ENCODE peak calls at places on chromosomes 12 and 14, in ten cellular contexts. V, G, N, K, F, U, B, J, A and D are unnamed samples.

GRCh38 chr14:33646692-33647260 is 304.1 kb downstream of the EGLN3 start:
- DNase-seq in B (no peak), U (no peak), A (no peak), F (no peak), J (peak), G (no peak), K (peak), V (no peak), N (no peak), D (no peak)

GRCh38 chr12:105852958-105853357 is 285.8 kb downstream of the NUAK1 start:
- DNase-seq in A (no peak), F (no peak), K (no peak), N (no peak), B (no peak), G (peak), J (no peak), U (no peak), V (no peak), D (no peak)

GRCh38 chr12:49538740-49539403 is at the start of gene KCNH3:
- DNase-seq in V (peak), U (no peak), B (peak), N (peak), F (peak), A (peak), K (peak), G (peak), J (peak), D (no peak)

GRCh38 chr12:98582093-98582492 is 11.4 kb upstream of the SLC25A3 start:
- DNase-seq in N (no peak), G (no peak), F (no peak), J (peak), B (no peak), K (peak), A (no peak), U (no peak), V (no peak), D (no peak)

GRCh38 chr12:131438874-131439273 is 272.0 kb upstream of the SFSWAP start:
- DNase-seq in G (no peak), V (no peak), U (no peak), K (no peak), B (no peak), N (no peak), A (no peak), J (no peak), F (peak), D (no peak)

GRCh38 chr14:79103764-79104163 is 933.6 kb downstream of the NRXN3 start:
- DNase-seq in V (no peak), J (no peak), N (no peak), B (no peak), A (no peak), G (no peak), F (no peak), K (no peak), U (no peak), D (no peak)

GRCh38 chr14:70268760-70269159 is 80.0 kb upstream of the SLC8A3 start:
- DNase-seq in B (no peak), K (no peak), F (no peak), U (no peak), J (no peak), N (no peak), V (no peak), G (no peak), A (no peak), D (no peak)

GRCh38 chr12:70484464-70484863 is 118.4 kb downstream of the KCNMB4 start:
- DNase-seq in G (no peak), U (no peak), N (no peak), V (no peak), A (no peak), B (no peak), F (no peak), J (no peak), K (no peak), D (no peak)

GRCh38 chr12:93098077-93098476 is 169.0 kb upstream of the EEA1 start:
- DNase-seq in V (peak), F (peak), G (peak), K (peak), J (peak), B (peak), U (no peak), A (peak), N (peak), D (no peak)

GRCh38 chr12:48820406-48820805 is 2.1 kb downstream of the CACNB3 start:
- DNase-seq in U (no peak), K (no peak), N (no peak), G (no peak), V (no peak), J (no peak), F (no peak), A (no peak), B (no peak), D (no peak)

GRCh38 chr12:31662176-31662849 is 2.8 kb downstream of the ETFBKMT start:
- DNase-seq in V (no peak), F (no peak), K (no peak), B (no peak), A (no peak), J (no peak), G (no peak), U (no peak), N (no peak), D (no peak)

GRCh38 chr12:122886851-122887816 is 8.8 kb downstream of the VPS37B start:
- DNase-seq in G (no peak), A (no peak), J (no peak), B (peak), N (no peak), V (peak), U (no peak), F (peak), K (peak), D (no peak)

GRCh38 chr14:23327947-23328744 is 6.9 kb downstream of the PABPN1 start:
- DNase-seq in G (peak), U (no peak), F (peak), A (peak), N (peak), K (peak), B (peak), V (peak), J (peak), D (no peak)

GRCh38 chr12:1282670-1283361 is 291.8 kb downstream of the ERC1 start:
- DNase-seq in J (no peak), B (no peak), K (no peak), G (no peak), N (no peak), F (no peak), U (peak), A (no peak), V (peak), D (no peak)

GRCh38 chr14:103144085-103144484 is 20.8 kb downstream of the TNFAIP2 start:
- DNase-seq in J (no peak), U (peak), B (peak), V (no peak), K (peak), G (no peak), A (no peak), F (no peak), N (no peak), D (no peak)

GRCh38 chr12:123457980-123458779 is at the start of gene SNRNP35:
- DNase-seq in F (peak), N (peak), J (peak), V (peak), B (peak), K (peak), G (peak), A (peak), U (no peak), D (no peak)

GRCh38 chr14:101851716-101852395 is 90.3 kb downstream of the PPP2R5C start:
- DNase-seq in F (no peak), V (no peak), U (no peak), A (no peak), J (no peak), B (no peak), N (no peak), G (no peak), K (no peak), D (no peak)

GRCh38 chr12:64650762-64651161 is 40.5 kb downstream of the RASSF3 start:
- DNase-seq in N (no peak), U (peak), J (no peak), G (no peak), V (peak), K (peak), B (peak), A (no peak), F (no peak), D (no peak)

GRCh38 chr12:33472299-33472698 is 32.7 kb upstream of the SYT10 start:
- DNase-seq in F (no peak), A (no peak), G (no peak), V (no peak), N (no peak), J (no peak), U (no peak), B (no peak), K (peak), D (no peak)

GRCh38 chr14:59037086-59037485 is 151.4 kb upstream of the DAAM1 start:
- DNase-seq in B (no peak), G (no peak), A (no peak), N (no peak), U (no peak), F (no peak), V (no peak), J (no peak), K (peak), D (no peak)

GRCh38 chr12:71164877-71165197 is 7.0 kb upstream of the TSPAN8 start:
- DNase-seq in U (no peak), A (no peak), F (no peak), K (peak), G (no peak), V (peak), N (no peak), J (no peak), B (no peak), D (no peak)

GRCh38 chr14:47191693-47192092 is 483.7 kb downstream of the MDGA2 start:
- DNase-seq in K (no peak), J (no peak), N (no peak), G (no peak), A (no peak), V (no peak), F (no peak), U (no peak), B (no peak), D (no peak)

GRCh38 chr12:70646850-70647249 is 9.6 kb upstream of the PTPRB start:
- DNase-seq in J (peak), F (no peak), B (no peak), V (no peak), N (no peak), G (no peak), U (no peak), K (peak), A (no peak), D (no peak)

GRCh38 chr12:119528241-119528640 is 65.3 kb upstream of the TMEM233 start:
- DNase-seq in B (peak), N (no peak), U (no peak), J (peak), G (no peak), K (peak), F (peak), V (no peak), A (no peak), D (no peak)

GRCh38 chr12:118436986-118437385 is 60.6 kb downstream of the SUDS3 start:
- DNase-seq in K (no peak), G (no peak), F (no peak), B (no peak), A (no peak), U (peak), N (no peak), V (no peak), J (peak), D (peak)

GRCh38 chr12:118436002-118436724 is 59.8 kb downstream of the SUDS3 start:
- DNase-seq in U (no peak), G (no peak), V (no peak), F (peak), J (peak), N (no peak), B (peak), A (peak), K (peak), D (no peak)

DNA sequence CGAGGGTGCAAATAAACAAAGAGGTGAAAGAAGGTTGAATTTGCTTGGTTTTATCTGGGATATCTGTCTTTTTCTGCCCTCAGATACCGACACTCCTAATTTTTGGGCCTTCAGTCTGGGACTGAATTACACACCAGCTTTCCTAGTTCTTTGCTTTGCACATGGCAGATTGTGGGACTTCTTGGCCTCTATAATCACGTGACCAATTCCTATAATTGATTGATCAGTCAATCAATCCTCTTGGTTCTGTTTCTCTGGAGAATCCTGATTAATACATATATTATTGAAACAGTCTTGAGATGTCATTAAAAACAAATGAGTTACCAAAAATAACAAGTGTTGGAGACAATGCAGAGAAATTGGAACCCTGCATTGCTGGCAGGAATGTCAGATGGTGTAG is 62.7 kb downstream of the SUDS3 start:
- DNase-seq in G (no peak), K (no peak), B (no peak), J (no peak), V (no peak), F (no peak), N (no peak), U (no peak), A (no peak), D (no peak)
- TF ChIP-seq CTCF in G (no peak), K (no peak), B (no peak), J (no peak), V (no peak), F (no peak), N (no peak), U (no peak), A (no peak), D (no peak)

DNA sequence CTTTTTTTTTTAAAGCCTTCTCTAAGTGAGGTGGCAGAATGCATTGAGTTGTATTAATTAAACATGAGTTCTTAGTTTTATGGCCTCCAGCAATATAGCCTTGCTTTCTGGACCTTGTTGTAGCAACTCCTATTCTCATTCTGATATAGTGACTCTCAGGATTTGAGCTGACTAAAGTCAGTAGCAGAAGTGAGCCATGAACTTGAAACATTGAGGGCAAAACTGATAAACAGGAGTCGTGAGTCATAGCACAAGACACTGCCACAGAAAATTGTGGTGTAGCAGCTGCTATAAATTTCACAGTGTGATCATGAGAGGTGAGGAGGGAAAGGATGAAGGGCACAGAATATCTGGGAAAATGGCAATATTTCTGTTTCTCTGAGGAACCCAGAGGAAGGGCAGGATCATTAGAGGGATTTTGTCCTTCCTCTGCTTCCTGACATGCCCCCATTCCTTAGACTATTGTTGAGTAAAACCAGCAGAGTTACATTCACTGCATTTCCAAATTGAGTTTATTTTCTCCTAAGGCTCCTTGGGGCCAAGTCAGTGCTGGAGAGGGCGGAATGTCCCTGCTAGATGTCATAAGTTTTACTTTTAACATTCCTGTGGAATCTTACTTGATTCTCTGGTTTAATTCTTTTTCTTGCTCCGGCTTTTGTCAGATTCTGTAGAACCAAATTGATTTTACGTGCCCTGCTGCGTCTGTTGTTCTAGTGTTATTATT is 7.5 kb downstream of the KLRG1 start:
- DNase-seq in J (peak), A (no peak), G (peak), K (no peak), N (peak), B (no peak), V (no peak), F (no peak), U (no peak), D (no peak)
- H3K4me3 ChIP-seq in J (no peak), A (no peak), G (no peak), K (no peak), N (no peak), B (no peak), V (no peak), F (no peak), U (no peak), D (no peak)

GRCh38 chr14:45199246-45199645 is 53.8 kb downstream of the MIS18BP1 start:
- DNase-seq in U (no peak), V (no peak), N (no peak), F (no peak), J (peak), K (no peak), A (no peak), G (no peak), B (no peak), D (peak)

GRCh38 chr14:45198551-45198950 is 54.5 kb downstream of the MIS18BP1 start:
- DNase-seq in K (peak), U (no peak), N (no peak), J (peak), B (no peak), A (no peak), G (no peak), V (no peak), F (no peak), D (no peak)

GRCh38 chr14:45204241-45204640 is 48.8 kb downstream of the MIS18BP1 start:
- DNase-seq in A (no peak), U (no peak), J (no peak), F (no peak), B (no peak), N (no peak), K (no peak), V (no peak), G (no peak), D (no peak)

DNA sequence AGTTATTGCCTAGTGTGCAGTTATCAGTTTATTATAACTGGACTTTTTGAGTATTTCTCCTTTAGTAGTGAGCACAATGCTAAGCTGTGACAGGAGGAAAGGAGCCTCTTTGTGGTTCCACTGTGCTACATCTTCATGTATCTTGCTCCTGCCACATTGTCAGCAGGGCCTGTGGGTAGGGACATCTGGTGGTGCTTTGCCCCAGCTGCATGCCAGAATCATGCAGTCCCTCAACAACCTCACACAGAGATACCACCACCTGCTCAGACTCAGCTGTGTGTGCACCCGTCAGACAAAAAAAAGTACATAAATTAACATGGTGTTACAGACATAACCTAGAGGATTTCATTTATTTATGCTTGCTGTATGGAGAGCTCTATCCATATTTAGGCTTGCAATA is 51.1 kb downstream of the MIS18BP1 start:
- DNase-seq in K (peak), J (peak), N (peak), A (no peak), F (peak), U (no peak), G (no peak), V (no peak), B (peak), D (no peak)
- TF ChIP-seq CTCF in K (peak), J (peak), N (no peak), A (peak), F (peak), U (no peak), G (no peak), V (no peak), B (no peak), D (peak)

DNA sequence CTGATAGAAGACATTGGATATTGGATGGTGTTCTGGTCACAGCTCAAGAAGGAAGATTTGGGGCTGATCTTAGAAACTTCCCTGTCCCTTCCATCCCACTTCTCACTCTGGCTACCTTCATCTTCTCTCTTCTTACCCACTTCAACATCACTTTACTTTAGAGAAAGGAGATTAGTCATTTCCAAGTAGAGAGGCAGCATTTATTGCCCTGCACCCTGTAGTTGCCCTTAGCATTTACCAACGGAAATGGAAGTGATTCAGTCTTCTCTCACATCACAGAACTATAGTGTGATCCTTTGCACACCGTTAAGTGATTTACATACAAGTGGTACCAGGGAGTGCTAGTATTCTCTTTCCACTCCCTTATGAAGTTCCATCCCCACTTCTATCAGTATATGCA is 52.4 kb downstream of the PHLDA1 start:
- DNase-seq in F (no peak), N (no peak), B (peak), K (peak), G (no peak), A (no peak), V (no peak), J (peak), U (no peak), D (no peak)
- H3K4me3 ChIP-seq in F (no peak), N (no peak), B (no peak), K (peak), G (no peak), A (no peak), V (no peak), J (no peak), U (no peak), D (no peak)

DNA sequence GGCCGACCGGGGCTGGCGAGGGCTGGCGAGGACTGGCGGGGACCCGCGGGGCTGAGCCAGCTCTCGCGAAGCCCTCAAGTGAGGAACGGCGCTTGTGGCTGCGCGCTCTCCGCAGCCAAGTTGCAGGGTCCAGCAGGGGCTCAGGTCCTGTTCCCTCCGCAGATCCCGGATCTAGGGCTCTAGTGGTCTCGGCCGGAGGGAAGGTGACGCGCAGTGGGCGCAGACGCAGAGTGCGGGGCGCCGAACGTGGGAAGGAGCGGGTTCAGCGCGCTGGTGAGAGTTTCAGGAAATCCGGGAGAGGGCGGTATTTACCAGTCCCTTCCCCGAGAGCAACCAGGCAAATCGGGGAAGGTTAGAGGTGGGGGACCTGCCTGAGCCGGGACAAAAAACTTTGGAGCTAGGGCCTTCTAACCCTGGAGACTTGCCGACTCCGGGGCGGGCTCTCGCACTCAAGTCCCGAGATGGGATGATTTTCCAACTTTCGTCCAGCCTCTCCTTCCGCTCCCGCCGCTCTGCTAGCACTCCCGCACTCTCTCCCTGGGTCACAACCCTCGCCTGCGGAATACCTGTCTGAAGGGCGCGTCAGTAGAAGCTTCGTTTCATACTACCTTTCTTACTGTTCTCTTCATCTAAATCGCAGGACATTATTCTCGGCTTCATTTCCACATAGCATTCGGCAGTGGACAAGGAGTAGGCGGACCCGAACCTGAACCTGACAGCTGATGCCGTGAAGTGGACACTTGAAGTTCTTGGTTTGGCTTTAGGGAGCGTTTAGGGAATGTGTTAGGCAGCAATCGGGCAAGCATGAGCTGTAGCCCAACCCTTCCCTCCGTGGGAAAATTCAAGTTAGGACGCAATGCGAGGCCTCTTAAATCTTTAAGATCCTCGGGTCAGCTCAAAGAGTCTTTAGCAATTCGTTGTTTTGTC is 13.6 kb upstream of the PAX9 start:
- DNase-seq in A (peak), N (no peak), J (peak), V (no peak), G (no peak), K (peak), B (peak), U (no peak), F (peak), D (no peak)
- TF ChIP-seq CTCF in A (peak), N (no peak), J (peak), V (peak), G (peak), K (peak), B (peak), U (peak), F (peak), D (peak)